ENCODE peak calls at places on chromosomes 1 and 21, in eight cellular contexts. One of them, this sample, is unnamed.

GRCh38 chr1:219961684-219962083 is 33.3 kb upstream of the SLC30A10 start:
- DNase-seq in fibroblast of lung: no peak
- DNase-seq in heart right ventricle: no peak
- DNase-seq in fibroblast of pulmonary artery: no peak
- DNase-seq in foreskin keratinocyte: no peak
- DNase-seq in AG04449: no peak
- DNase-seq in nephron progenitor cell: no peak
- DNase-seq in astrocyte of the spinal cord: no peak
- DNase-seq in this sample: no peak

GRCh38 chr1:8059161-8059622 is 33.1 kb upstream of the ERRFI1 start:
- DNase-seq in fibroblast of lung: peak
- DNase-seq in heart right ventricle: no peak
- DNase-seq in fibroblast of pulmonary artery: peak
- DNase-seq in foreskin keratinocyte: no peak
- DNase-seq in AG04449: peak
- DNase-seq in nephron progenitor cell: no peak
- DNase-seq in astrocyte of the spinal cord: peak
- DNase-seq in this sample: no peak

GRCh38 chr1:207067185-207067584 is 14.1 kb downstream of the PFKFB2 start:
- DNase-seq in fibroblast of lung: no peak
- DNase-seq in heart right ventricle: no peak
- DNase-seq in fibroblast of pulmonary artery: no peak
- DNase-seq in foreskin keratinocyte: no peak
- DNase-seq in AG04449: no peak
- DNase-seq in nephron progenitor cell: no peak
- DNase-seq in astrocyte of the spinal cord: no peak
- DNase-seq in this sample: no peak

GRCh38 chr1:30058966-30059365 is 664.4 kb downstream of the MATN1 start:
- DNase-seq in fibroblast of lung: peak
- DNase-seq in heart right ventricle: no peak
- DNase-seq in fibroblast of pulmonary artery: peak
- DNase-seq in foreskin keratinocyte: peak
- DNase-seq in AG04449: peak
- DNase-seq in nephron progenitor cell: no peak
- DNase-seq in astrocyte of the spinal cord: peak
- DNase-seq in this sample: no peak

GRCh38 chr21:39510240-39510639 is 58.5 kb downstream of the SH3BGR start:
- DNase-seq in fibroblast of lung: no peak
- DNase-seq in heart right ventricle: no peak
- DNase-seq in fibroblast of pulmonary artery: no peak
- DNase-seq in foreskin keratinocyte: no peak
- DNase-seq in AG04449: no peak
- DNase-seq in nephron progenitor cell: no peak
- DNase-seq in astrocyte of the spinal cord: no peak
- DNase-seq in this sample: no peak

GRCh38 chr21:36929622-36930021 is 36.8 kb downstream of the HLCS start:
- DNase-seq in fibroblast of lung: peak
- DNase-seq in heart right ventricle: no peak
- DNase-seq in fibroblast of pulmonary artery: peak
- DNase-seq in foreskin keratinocyte: peak
- DNase-seq in AG04449: no peak
- DNase-seq in nephron progenitor cell: no peak
- DNase-seq in astrocyte of the spinal cord: no peak
- DNase-seq in this sample: no peak

GRCh38 chr1:201480231-201481003 is 11.4 kb upstream of the PHLDA3 start:
- DNase-seq in fibroblast of lung: peak
- DNase-seq in heart right ventricle: peak
- DNase-seq in fibroblast of pulmonary artery: no peak
- DNase-seq in foreskin keratinocyte: peak
- DNase-seq in AG04449: no peak
- DNase-seq in nephron progenitor cell: peak
- DNase-seq in astrocyte of the spinal cord: peak
- DNase-seq in this sample: no peak

GRCh38 chr1:1122078-1122811 is 6.4 kb upstream of the C1orf159 start:
- DNase-seq in fibroblast of lung: peak
- DNase-seq in heart right ventricle: peak
- DNase-seq in fibroblast of pulmonary artery: peak
- DNase-seq in foreskin keratinocyte: peak
- DNase-seq in AG04449: no peak
- DNase-seq in nephron progenitor cell: peak
- DNase-seq in astrocyte of the spinal cord: peak
- DNase-seq in this sample: peak

GRCh38 chr1:109819906-109820305 is 56.2 kb upstream of the EPS8L3 start:
- DNase-seq in fibroblast of lung: no peak
- DNase-seq in heart right ventricle: no peak
- DNase-seq in fibroblast of pulmonary artery: no peak
- DNase-seq in foreskin keratinocyte: no peak
- DNase-seq in AG04449: no peak
- DNase-seq in nephron progenitor cell: no peak
- DNase-seq in astrocyte of the spinal cord: no peak
- DNase-seq in this sample: no peak

DNA sequence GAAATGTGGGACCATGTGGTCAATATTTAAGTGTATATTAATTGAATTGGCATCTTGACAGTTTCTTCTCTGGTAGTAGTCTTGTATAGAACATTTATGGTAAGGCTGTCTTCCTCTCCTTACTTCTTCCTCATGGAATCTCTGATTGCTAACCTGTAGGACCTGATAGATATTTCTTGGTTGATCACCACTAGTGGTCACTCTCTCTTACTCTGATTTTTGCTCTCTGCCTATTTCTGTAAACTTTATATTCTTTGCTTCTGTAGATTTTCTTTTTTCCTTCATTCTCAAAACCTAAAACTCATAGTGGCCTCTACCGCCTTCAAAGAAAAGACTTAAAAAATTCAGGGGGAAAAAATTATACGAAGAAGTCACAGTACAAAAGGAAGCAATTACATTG is 21.2 kb downstream of the MAST2 start:
- DNase-seq in fibroblast of lung: no peak
- DNase-seq in heart right ventricle: no peak
- DNase-seq in fibroblast of pulmonary artery: no peak
- DNase-seq in foreskin keratinocyte: no peak
- DNase-seq in AG04449: no peak
- DNase-seq in nephron progenitor cell: no peak
- DNase-seq in astrocyte of the spinal cord: no peak
- DNase-seq in this sample: no peak
- TF ChIP-seq CTCF in fibroblast of lung: no peak
- TF ChIP-seq CTCF in heart right ventricle: no peak
- TF ChIP-seq CTCF in fibroblast of pulmonary artery: no peak
- TF ChIP-seq CTCF in foreskin keratinocyte: no peak
- TF ChIP-seq CTCF in AG04449: no peak
- TF ChIP-seq CTCF in nephron progenitor cell: no peak
- TF ChIP-seq CTCF in astrocyte of the spinal cord: no peak
- TF ChIP-seq CTCF in this sample: no peak

DNA sequence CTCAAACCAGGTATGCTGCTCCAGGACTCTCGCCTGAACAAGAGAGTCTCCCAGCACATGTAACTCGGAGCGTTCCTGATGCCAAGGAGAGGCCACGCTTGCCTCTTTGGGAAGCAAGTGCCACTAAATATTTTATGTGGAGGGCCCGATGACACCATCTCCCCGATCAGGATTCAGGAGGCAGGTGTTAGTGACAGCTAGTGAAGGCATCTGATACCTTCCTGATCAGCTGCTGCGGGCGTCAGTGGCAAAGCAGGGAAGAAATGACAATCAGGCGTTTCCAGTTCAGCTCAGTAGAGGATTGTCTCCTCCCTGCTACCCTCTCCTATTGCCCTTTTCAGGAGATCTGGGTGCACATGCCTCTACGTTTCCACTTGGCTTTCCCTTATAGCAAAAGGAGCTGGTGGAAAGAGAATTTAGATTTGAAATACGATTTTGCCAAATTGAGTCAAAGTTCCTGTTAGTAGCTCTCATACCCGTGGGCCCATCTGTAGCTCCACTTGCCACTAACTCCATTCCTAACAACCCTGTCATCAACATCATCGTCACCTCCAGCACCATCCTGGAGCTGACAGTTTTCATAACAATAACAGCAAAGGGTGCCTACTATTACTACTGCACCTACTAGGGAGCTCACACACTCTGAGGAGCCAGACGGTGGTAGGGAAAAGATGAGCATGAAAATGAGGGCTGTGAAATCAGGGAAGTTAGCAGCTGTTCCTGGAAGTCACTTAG is 21.6 kb downstream of the PLXNA2 start:
- DNase-seq in fibroblast of lung: peak
- DNase-seq in heart right ventricle: no peak
- DNase-seq in fibroblast of pulmonary artery: no peak
- DNase-seq in foreskin keratinocyte: no peak
- DNase-seq in AG04449: no peak
- DNase-seq in nephron progenitor cell: no peak
- DNase-seq in astrocyte of the spinal cord: no peak
- DNase-seq in this sample: no peak
- TF ChIP-seq CTCF in fibroblast of lung: no peak
- TF ChIP-seq CTCF in heart right ventricle: no peak
- TF ChIP-seq CTCF in fibroblast of pulmonary artery: no peak
- TF ChIP-seq CTCF in foreskin keratinocyte: no peak
- TF ChIP-seq CTCF in AG04449: no peak
- TF ChIP-seq CTCF in nephron progenitor cell: no peak
- TF ChIP-seq CTCF in astrocyte of the spinal cord: no peak
- TF ChIP-seq CTCF in this sample: no peak

DNA sequence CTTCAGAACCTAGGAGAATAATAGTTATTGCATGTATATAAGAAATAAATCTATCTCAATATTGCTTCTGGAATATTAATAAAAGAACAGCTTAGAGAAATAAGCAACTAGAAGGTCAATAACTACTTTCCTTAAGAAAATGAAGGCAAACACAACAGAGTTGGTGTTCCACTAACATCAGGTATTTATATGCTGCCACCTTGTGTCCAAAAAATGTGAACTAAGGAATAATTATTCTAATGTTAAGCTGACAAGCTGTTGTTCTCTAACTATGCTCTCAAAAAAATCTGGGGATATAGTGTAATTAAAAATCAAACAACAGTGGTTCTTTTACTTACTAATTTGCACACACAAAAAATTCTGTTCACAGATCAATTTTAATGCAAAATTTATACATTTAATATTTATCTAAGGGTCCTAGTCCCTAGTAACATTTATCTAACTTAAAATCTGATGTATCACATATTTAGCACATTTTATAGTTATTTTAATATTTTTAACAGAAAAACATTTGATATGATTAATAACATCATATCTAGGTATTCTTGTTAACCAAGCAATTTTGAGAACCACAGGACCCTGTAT is 39.6 kb downstream of the UCHL5 start:
- DNase-seq in fibroblast of lung: peak
- DNase-seq in heart right ventricle: peak
- DNase-seq in fibroblast of pulmonary artery: peak
- DNase-seq in foreskin keratinocyte: peak
- DNase-seq in AG04449: no peak
- DNase-seq in nephron progenitor cell: no peak
- DNase-seq in astrocyte of the spinal cord: peak
- DNase-seq in this sample: no peak
- TF ChIP-seq CTCF in fibroblast of lung: no peak
- TF ChIP-seq CTCF in heart right ventricle: peak
- TF ChIP-seq CTCF in fibroblast of pulmonary artery: peak
- TF ChIP-seq CTCF in foreskin keratinocyte: peak
- TF ChIP-seq CTCF in AG04449: peak
- TF ChIP-seq CTCF in nephron progenitor cell: peak
- TF ChIP-seq CTCF in astrocyte of the spinal cord: peak
- TF ChIP-seq CTCF in this sample: peak

GRCh38 chr1:27307851-27308598 is 13.9 kb upstream of the TMEM222 start:
- DNase-seq in fibroblast of lung: no peak
- DNase-seq in heart right ventricle: no peak
- DNase-seq in fibroblast of pulmonary artery: no peak
- DNase-seq in foreskin keratinocyte: no peak
- DNase-seq in AG04449: no peak
- DNase-seq in nephron progenitor cell: no peak
- DNase-seq in astrocyte of the spinal cord: no peak
- DNase-seq in this sample: no peak
- TF ChIP-seq CTCF in fibroblast of lung: no peak
- TF ChIP-seq CTCF in heart right ventricle: no peak
- TF ChIP-seq CTCF in fibroblast of pulmonary artery: no peak
- TF ChIP-seq CTCF in foreskin keratinocyte: no peak
- TF ChIP-seq CTCF in AG04449: no peak
- TF ChIP-seq CTCF in nephron progenitor cell: no peak
- TF ChIP-seq CTCF in astrocyte of the spinal cord: no peak
- TF ChIP-seq CTCF in this sample: no peak